ENCODE peak calls at places on chromosomes 12 and 14, in six cellular contexts. One of them, this sample, is unnamed. For H3K27me3, the result is how much of the 10 kb centered on the place peaks cover.

GRCh38 chr14:63752449-63753169 is 24.7 kb upstream of the SGPP1 start:
- DNase-seq in stomach: no peak
- DNase-seq in ovary: no peak
- DNase-seq in CD8-positive, alpha-beta T cell: no peak
- DNase-seq in GM23338: no peak
- DNase-seq in bronchial epithelial cell: peak
- DNase-seq in this sample: no peak

GRCh38 chr14:99603471-99603933 is 505 bp downstream of the CCDC85C start:
- DNase-seq in stomach: no peak
- DNase-seq in ovary: peak
- DNase-seq in CD8-positive, alpha-beta T cell: peak
- DNase-seq in GM23338: peak
- DNase-seq in bronchial epithelial cell: no peak
- DNase-seq in this sample: peak

GRCh38 chr12:66694666-66695065 is 15.8 kb upstream of the GRIP1 start:
- DNase-seq in stomach: no peak
- DNase-seq in ovary: no peak
- DNase-seq in CD8-positive, alpha-beta T cell: no peak
- DNase-seq in GM23338: no peak
- DNase-seq in bronchial epithelial cell: no peak
- DNase-seq in this sample: no peak

GRCh38 chr14:49942090-49942489 is 49.2 kb downstream of the ARF6 start:
- DNase-seq in stomach: no peak
- DNase-seq in ovary: no peak
- DNase-seq in CD8-positive, alpha-beta T cell: no peak
- DNase-seq in GM23338: no peak
- DNase-seq in bronchial epithelial cell: no peak
- DNase-seq in this sample: no peak

GRCh38 chr12:101087903-101088302 is 122.1 kb downstream of the SLC5A8 start:
- DNase-seq in stomach: no peak
- DNase-seq in ovary: no peak
- DNase-seq in CD8-positive, alpha-beta T cell: no peak
- DNase-seq in GM23338: no peak
- DNase-seq in bronchial epithelial cell: no peak
- DNase-seq in this sample: no peak

GRCh38 chr12:118603610-118604361 is 227.4 kb downstream of the SUDS3 start:
- DNase-seq in stomach: no peak
- DNase-seq in ovary: no peak
- DNase-seq in CD8-positive, alpha-beta T cell: no peak
- DNase-seq in GM23338: no peak
- DNase-seq in bronchial epithelial cell: no peak
- DNase-seq in this sample: no peak

GRCh38 chr12:31353730-31354708 is 28.1 kb upstream of the SINHCAF start:
- DNase-seq in stomach: no peak
- DNase-seq in ovary: no peak
- DNase-seq in CD8-positive, alpha-beta T cell: no peak
- DNase-seq in GM23338: no peak
- DNase-seq in bronchial epithelial cell: no peak
- DNase-seq in this sample: no peak

GRCh38 chr12:79012616-79013015 is 148.0 kb downstream of the SYT1 start:
- DNase-seq in stomach: no peak
- DNase-seq in ovary: no peak
- DNase-seq in CD8-positive, alpha-beta T cell: no peak
- DNase-seq in GM23338: no peak
- DNase-seq in bronchial epithelial cell: no peak
- DNase-seq in this sample: no peak

GRCh38 chr12:83472772-83473171 is 786.1 kb downstream of the TMTC2 start:
- DNase-seq in stomach: no peak
- DNase-seq in ovary: no peak
- DNase-seq in CD8-positive, alpha-beta T cell: no peak
- DNase-seq in GM23338: no peak
- DNase-seq in bronchial epithelial cell: no peak
- DNase-seq in this sample: no peak

GRCh38 chr12:132727091-132727794 is 16.6 kb downstream of the PGAM5 start:
- DNase-seq in stomach: no peak
- DNase-seq in ovary: no peak
- DNase-seq in CD8-positive, alpha-beta T cell: no peak
- DNase-seq in GM23338: no peak
- DNase-seq in bronchial epithelial cell: no peak
- DNase-seq in this sample: no peak

GRCh38 chr14:20656274-20656673 is 14.8 kb upstream of the OR6S1 start:
- DNase-seq in stomach: no peak
- DNase-seq in ovary: no peak
- DNase-seq in CD8-positive, alpha-beta T cell: no peak
- DNase-seq in GM23338: no peak
- DNase-seq in bronchial epithelial cell: no peak
- DNase-seq in this sample: no peak

GRCh38 chr14:20658246-20658645 is 16.8 kb upstream of the OR6S1 start:
- DNase-seq in stomach: no peak
- DNase-seq in ovary: no peak
- DNase-seq in CD8-positive, alpha-beta T cell: no peak
- DNase-seq in GM23338: no peak
- DNase-seq in bronchial epithelial cell: no peak
- DNase-seq in this sample: no peak

GRCh38 chr14:20655851-20656250 is 14.4 kb upstream of the OR6S1 start:
- DNase-seq in stomach: no peak
- DNase-seq in ovary: no peak
- DNase-seq in CD8-positive, alpha-beta T cell: no peak
- DNase-seq in GM23338: peak
- DNase-seq in bronchial epithelial cell: no peak
- DNase-seq in this sample: no peak

GRCh38 chr14:20659813-20660395 is 18.4 kb upstream of the OR6S1 start:
- DNase-seq in stomach: no peak
- DNase-seq in ovary: no peak
- DNase-seq in CD8-positive, alpha-beta T cell: no peak
- DNase-seq in GM23338: peak
- DNase-seq in bronchial epithelial cell: no peak
- DNase-seq in this sample: no peak

GRCh38 chr14:20657216-20658211 is 16.0 kb upstream of the OR6S1 start:
- DNase-seq in stomach: no peak
- DNase-seq in ovary: no peak
- DNase-seq in CD8-positive, alpha-beta T cell: no peak
- DNase-seq in GM23338: peak
- DNase-seq in bronchial epithelial cell: peak
- DNase-seq in this sample: no peak
- TF ChIP-seq CTCF in stomach: no peak
- TF ChIP-seq CTCF in ovary: no peak
- TF ChIP-seq CTCF in CD8-positive, alpha-beta T cell: no peak
- TF ChIP-seq CTCF in GM23338: peak
- TF ChIP-seq CTCF in bronchial epithelial cell: peak
- TF ChIP-seq CTCF in this sample: peak

DNA sequence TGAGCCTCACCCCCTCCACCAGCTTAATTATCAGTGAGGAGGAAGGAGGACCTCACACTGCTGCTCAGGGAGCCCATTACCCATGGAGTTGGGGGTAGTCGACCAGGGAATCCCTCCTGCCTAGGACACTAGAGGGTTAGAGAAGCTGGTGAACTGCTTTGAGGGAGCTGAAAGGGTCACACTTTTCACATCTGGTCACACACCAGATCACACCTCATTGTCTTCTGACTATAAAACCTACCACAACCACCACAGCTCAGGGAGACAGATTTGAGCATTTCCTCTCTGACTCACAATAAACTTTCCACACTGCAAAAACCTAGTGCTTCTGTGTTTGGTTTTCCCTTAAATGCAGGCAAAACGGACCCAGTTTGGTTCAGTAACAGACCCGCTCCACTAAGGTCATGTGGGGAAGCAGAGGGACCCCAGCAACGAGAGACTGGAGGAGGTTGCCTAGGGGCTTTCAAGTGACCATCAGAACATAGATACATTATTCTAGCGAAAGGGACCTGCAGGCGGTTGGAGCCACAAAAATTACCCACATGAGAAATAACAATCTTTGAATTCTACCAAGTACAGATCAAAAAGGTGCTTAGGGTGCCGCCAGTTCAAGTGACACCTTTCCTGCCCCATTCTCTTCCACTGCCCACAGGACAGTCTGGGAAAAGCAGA is 151.4 kb upstream of the AVPR1A start:
- DNase-seq in stomach: no peak
- DNase-seq in ovary: no peak
- DNase-seq in CD8-positive, alpha-beta T cell: no peak
- DNase-seq in GM23338: no peak
- DNase-seq in bronchial epithelial cell: no peak
- DNase-seq in this sample: peak
- H3K27me3 ChIP-seq in stomach: under half
- H3K27me3 ChIP-seq in ovary: under half
- H3K27me3 ChIP-seq in CD8-positive, alpha-beta T cell: under half
- H3K27me3 ChIP-seq in GM23338: under half
- H3K27me3 ChIP-seq in bronchial epithelial cell: under half
- H3K27me3 ChIP-seq in this sample: under half

GRCh38 chr12:122067548-122067947 is 11.0 kb upstream of the MLXIP start:
- DNase-seq in stomach: no peak
- DNase-seq in ovary: no peak
- DNase-seq in CD8-positive, alpha-beta T cell: no peak
- DNase-seq in GM23338: no peak
- DNase-seq in bronchial epithelial cell: no peak
- DNase-seq in this sample: no peak
- H3K4me3 ChIP-seq in stomach: no peak
- H3K4me3 ChIP-seq in ovary: no peak
- H3K4me3 ChIP-seq in CD8-positive, alpha-beta T cell: peak
- H3K4me3 ChIP-seq in GM23338: no peak
- H3K4me3 ChIP-seq in bronchial epithelial cell: no peak
- H3K4me3 ChIP-seq in this sample: no peak

GRCh38 chr14:20302042-20302761 is 3.5 kb downstream of the TTC5 start:
- DNase-seq in stomach: no peak
- DNase-seq in ovary: no peak
- DNase-seq in CD8-positive, alpha-beta T cell: no peak
- DNase-seq in GM23338: no peak
- DNase-seq in bronchial epithelial cell: peak
- DNase-seq in this sample: no peak

GRCh38 chr14:20305265-20306078 is at the start of gene TTC5:
- DNase-seq in stomach: peak
- DNase-seq in ovary: peak
- DNase-seq in CD8-positive, alpha-beta T cell: peak
- DNase-seq in GM23338: peak
- DNase-seq in bronchial epithelial cell: peak
- DNase-seq in this sample: peak

DNA sequence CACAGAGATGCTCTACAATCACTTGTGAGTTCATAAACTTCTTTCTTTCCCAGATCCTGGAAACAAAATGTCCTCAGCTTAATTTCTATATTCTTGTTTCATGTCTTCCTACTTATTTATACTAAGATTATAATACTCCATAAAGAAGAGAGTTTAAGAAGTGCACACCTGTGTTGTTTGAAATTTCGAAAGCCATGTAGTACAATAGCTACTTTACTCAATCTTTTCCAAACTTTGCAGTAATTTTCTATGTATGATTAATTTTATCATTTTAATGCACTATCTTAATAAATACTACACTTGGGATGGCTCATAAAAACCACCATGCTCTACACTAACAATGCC is 300 bp upstream of the TTC5 start:
- DNase-seq in stomach: no peak
- DNase-seq in ovary: no peak
- DNase-seq in CD8-positive, alpha-beta T cell: no peak
- DNase-seq in GM23338: no peak
- DNase-seq in bronchial epithelial cell: no peak
- DNase-seq in this sample: no peak
- TF ChIP-seq CTCF in stomach: no peak
- TF ChIP-seq CTCF in ovary: no peak
- TF ChIP-seq CTCF in CD8-positive, alpha-beta T cell: peak
- TF ChIP-seq CTCF in GM23338: no peak
- TF ChIP-seq CTCF in bronchial epithelial cell: no peak
- TF ChIP-seq CTCF in this sample: no peak

DNA sequence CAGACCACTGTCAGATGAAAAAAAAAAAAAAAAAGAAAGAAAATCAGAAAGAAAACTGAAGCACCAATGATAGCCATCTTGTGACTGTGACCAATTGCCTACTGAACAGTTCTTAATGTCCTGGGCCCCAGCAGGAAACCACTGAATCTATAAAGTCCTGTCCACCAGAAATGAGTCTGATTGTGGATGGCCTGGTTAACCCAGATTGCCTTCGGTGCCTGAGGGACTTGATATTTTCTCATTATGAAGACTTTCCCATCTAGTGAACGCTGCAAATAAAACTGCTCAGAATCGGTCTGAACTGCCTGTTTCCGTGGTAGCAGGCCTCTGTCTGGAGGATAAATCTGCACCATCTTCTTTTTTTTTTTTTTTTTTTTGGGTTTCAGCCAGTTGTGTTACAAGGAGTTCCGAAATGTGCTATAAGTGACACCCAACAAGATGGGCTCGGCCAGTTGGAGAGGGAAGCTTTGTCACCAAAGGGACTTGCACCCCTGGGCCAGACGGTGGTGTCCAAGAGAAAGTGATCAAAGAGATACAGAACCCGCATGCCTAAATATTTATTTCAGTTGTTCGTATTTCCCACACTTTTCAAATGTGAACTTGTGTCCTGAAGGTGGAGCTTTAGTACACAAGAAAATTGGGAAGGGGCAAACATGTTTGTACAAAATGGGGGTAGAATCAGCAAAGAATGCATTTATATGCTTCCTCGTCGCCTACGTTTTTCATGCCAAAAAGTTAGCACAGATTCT is 3.0 kb upstream of the PLXNC1 start:
- DNase-seq in stomach: no peak
- DNase-seq in ovary: peak
- DNase-seq in CD8-positive, alpha-beta T cell: no peak
- DNase-seq in GM23338: no peak
- DNase-seq in bronchial epithelial cell: peak
- DNase-seq in this sample: no peak
- H3K27me3 ChIP-seq in stomach: half or more
- H3K27me3 ChIP-seq in ovary: under half
- H3K27me3 ChIP-seq in CD8-positive, alpha-beta T cell: under half
- H3K27me3 ChIP-seq in GM23338: half or more
- H3K27me3 ChIP-seq in bronchial epithelial cell: under half
- H3K27me3 ChIP-seq in this sample: under half